ENCODE peak calls at places on chromosomes 3 and 15, in ten cellular contexts. R, N, K, D, C, Z, H, Y, E and V are unnamed samples.

GRCh38 chr3:114709102-114709501 is 415.3 kb downstream of the TIGIT start:
- DNase-seq in R (no peak), N (peak; percentile 45), K (peak; percentile 82), D (no peak), C (no peak), Z (peak; percentile 69), H (no peak), Y (peak; percentile 57), E (no peak), V (no peak)

GRCh38 chr3:179224584-179224983 is 26.3 kb downstream of the KCNMB3 start:
- DNase-seq in R (no peak), N (no peak), K (no peak), D (no peak), C (no peak), Z (no peak), H (no peak), Y (no peak), E (no peak), V (no peak)

GRCh38 chr3:50336452-50337174 is 4.0 kb downstream of the RASSF1 start:
- DNase-seq in R (no peak), N (peak; percentile 25), K (peak; percentile 46), D (no peak), C (no peak), Z (no peak), H (peak; percentile 37), Y (no peak), E (no peak), V (no peak)

GRCh38 chr3:100947119-100947518 is 46.1 kb downstream of the ABI3BP start:
- DNase-seq in R (no peak), N (no peak), K (no peak), D (no peak), C (no peak), Z (no peak), H (no peak), Y (no peak), E (no peak), V (no peak)

GRCh38 chr3:150238995-150239612 is 169.0 kb upstream of the TSC22D2 start:
- DNase-seq in R (no peak), N (no peak), K (no peak), D (no peak), C (no peak), Z (peak; percentile 60), H (peak; percentile 63), Y (no peak), E (no peak), V (no peak)

GRCh38 chr3:162390891-162391290 is 894.3 kb downstream of the OTOL1 start:
- DNase-seq in R (no peak), N (peak; percentile 71), K (peak; percentile 88), D (no peak), C (no peak), Z (peak; percentile 60), H (no peak), Y (peak; percentile 79), E (no peak), V (no peak)

GRCh38 chr3:195117978-195118581 is 152.9 kb downstream of the XXYLT1 start:
- DNase-seq in R (no peak), N (no peak), K (no peak), D (no peak), C (no peak), Z (peak; percentile 73), H (no peak), Y (no peak), E (no peak), V (no peak)

GRCh38 chr15:89429023-89429422 is 67.4 kb downstream of the RHCG start:
- DNase-seq in R (no peak), N (no peak), K (no peak), D (no peak), C (no peak), Z (peak; percentile 36), H (no peak), Y (no peak), E (no peak), V (peak; percentile 75)

GRCh38 chr3:185653949-185654757 is 68.1 kb downstream of the SENP2 start:
- DNase-seq in R (no peak), N (no peak), K (no peak), D (no peak), C (no peak), Z (no peak), H (no peak), Y (no peak), E (no peak), V (no peak)

GRCh38 chr15:56989411-56989924 is 71.0 kb downstream of the TCF12 start:
- DNase-seq in R (no peak), N (no peak), K (no peak), D (no peak), C (no peak), Z (peak; percentile 6), H (no peak), Y (no peak), E (no peak), V (no peak)

DNA sequence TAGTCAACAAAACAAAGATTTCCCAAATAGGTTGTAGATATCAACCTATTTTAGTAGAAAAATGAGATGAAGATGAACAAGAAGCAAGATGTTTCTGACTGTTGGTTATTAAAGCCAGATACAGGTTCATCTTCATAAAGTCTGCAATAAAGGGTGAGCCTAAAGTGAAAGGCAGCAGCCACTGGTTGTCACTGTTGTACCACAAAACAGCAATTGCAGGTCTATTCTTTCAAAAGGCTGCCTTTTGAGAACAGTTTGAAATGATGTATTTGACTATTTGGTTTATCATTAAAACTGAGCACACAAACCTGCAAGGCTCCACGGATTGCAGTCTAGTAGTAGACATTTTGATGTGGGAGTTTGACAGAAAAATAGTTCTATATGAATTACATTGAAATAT is 543.4 kb downstream of the GBE1 start:
- DNase-seq in R (no peak), N (no peak), K (peak; percentile 31), D (no peak), C (no peak), Z (peak; percentile 34), H (peak; percentile 37), Y (no peak), E (no peak), V (no peak)
- TF ChIP-seq CTCF in R (peak; percentile 64), N (no peak), K (peak; percentile 46), D (peak; percentile 20), C (no peak), Z (peak; percentile 20), H (peak; percentile 62), Y (no peak), E (peak; percentile 13), V (no peak)

GRCh38 chr3:108090066-108090700 is 648 bp downstream of the CD47 start:
- DNase-seq in R (no peak), N (peak; percentile 40), K (peak; percentile 38), D (peak; percentile 64), C (peak; percentile 31), Z (peak; percentile 57), H (peak; percentile 48), Y (peak; percentile 17), E (peak; percentile 61), V (no peak)

GRCh38 chr3:108088697-108089096 is 2.1 kb downstream of the CD47 start:
- DNase-seq in R (no peak), N (peak; percentile 50), K (peak; percentile 43), D (peak; percentile 75), C (no peak), Z (peak; percentile 36), H (no peak), Y (no peak), E (no peak), V (no peak)

GRCh38 chr3:108086653-108087052 is 4.2 kb downstream of the CD47 start:
- DNase-seq in R (no peak), N (no peak), K (no peak), D (no peak), C (no peak), Z (no peak), H (no peak), Y (no peak), E (no peak), V (no peak)

GRCh38 chr3:108089544-108089943 is 1.3 kb downstream of the CD47 start:
- DNase-seq in R (no peak), N (no peak), K (peak; percentile 19), D (peak; percentile 17), C (no peak), Z (peak; percentile 30), H (no peak), Y (no peak), E (no peak), V (no peak)

DNA sequence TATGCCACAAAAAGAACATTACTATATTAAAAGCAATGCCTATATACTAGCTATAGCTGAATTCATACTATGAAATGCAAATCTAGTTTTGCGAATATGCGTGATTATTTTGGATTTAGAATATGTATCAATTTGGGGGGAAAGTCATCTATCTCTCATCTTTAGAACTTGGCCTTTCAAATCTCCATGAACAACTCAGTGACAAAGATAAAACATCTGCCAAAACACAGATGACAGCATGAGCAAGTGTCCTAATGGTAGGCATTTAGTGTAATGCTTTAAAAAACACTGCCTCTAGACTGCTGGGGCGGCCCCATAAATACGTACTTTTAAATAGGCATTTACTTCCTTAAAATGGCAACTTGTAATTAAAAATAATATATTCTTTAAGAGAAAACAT is 2.7 kb downstream of the CD47 start:
- DNase-seq in R (no peak), N (no peak), K (no peak), D (no peak), C (no peak), Z (no peak), H (no peak), Y (no peak), E (no peak), V (no peak)
- TF ChIP-seq CTCF in R (no peak), N (no peak), K (no peak), D (no peak), C (no peak), Z (no peak), H (no peak), Y (no peak), E (no peak), V (no peak)

DNA sequence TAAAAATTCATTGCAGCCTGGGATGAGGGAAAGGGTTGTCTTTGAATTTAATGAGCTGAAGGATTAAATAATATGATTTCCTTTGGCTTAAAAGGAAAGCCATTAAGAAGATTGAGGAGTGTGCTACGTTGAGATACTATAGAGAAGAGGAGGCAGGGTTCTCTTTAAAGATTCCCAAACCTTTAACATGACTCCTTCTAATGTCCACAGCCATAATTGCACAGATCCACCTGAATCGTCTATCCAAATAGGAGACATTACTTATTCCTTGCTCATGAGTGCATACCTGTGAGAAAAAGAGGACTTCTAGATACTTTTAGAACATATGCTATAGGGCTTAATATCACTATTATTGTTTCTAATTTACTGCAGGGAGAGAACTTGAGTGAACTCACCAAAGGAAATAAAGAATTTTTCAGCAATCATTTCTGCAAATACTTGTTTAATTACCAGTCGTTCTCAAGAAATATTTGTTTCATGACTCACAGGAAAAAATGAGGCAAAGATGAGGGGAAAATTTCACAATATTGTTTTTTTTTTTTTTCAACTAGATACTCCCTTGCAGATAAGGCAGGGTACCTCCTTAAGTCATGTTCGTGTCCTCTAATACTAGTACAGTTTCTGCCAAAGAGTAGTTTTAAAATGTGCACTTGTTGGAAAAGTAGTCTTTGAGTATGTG is 8.9 kb upstream of the SUCNR1 start:
- DNase-seq in R (no peak), N (peak; percentile 82), K (peak; percentile 80), D (no peak), C (no peak), Z (peak; percentile 63), H (no peak), Y (peak; percentile 59), E (no peak), V (no peak)
- TF ChIP-seq CTCF in R (no peak), N (no peak), K (no peak), D (no peak), C (no peak), Z (no peak), H (no peak), Y (no peak), E (no peak), V (no peak)

DNA sequence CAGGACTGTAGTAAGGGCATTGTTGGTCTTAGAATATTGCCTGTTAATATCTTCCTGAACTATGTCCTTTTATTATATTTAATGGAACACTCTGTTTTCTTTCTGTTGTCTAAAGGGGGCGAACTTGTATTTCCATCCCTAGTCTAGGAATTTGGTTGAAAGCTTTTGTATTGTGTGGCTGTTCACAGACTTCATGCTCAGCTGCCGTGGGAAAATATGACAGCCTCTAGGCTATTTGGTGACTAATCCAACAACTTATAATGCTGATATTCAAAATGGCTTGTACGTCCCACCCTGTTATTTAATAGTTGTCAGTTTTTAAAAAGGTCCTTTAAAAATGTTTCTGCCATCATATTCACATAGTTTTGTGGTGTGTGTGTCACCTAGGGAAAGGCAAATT is 202.6 kb downstream of the KLHL25 start:
- DNase-seq in R (no peak), N (peak; percentile 85), K (peak; percentile 83), D (no peak), C (no peak), Z (peak; percentile 80), H (no peak), Y (peak; percentile 65), E (no peak), V (no peak)
- TF ChIP-seq CTCF in R (peak; percentile 9), N (peak; percentile 49), K (peak; percentile 40), D (no peak), C (peak; percentile 40), Z (no peak), H (no peak), Y (peak; percentile 34), E (no peak), V (no peak)